ENCODE peak calls at places on chromosome 17, in five cellular contexts. L, V, E, F and H are unnamed samples.

GRCh38 chr17:66426397-66427033 is 124.1 kb downstream of the PRKCA start:
- DNase-seq in L (no peak), E (no peak), F (no peak), V (no peak), H (no peak)

GRCh38 chr17:62179525-62180161 is 114.6 kb upstream of the MED13 start:
- DNase-seq in E (no peak), L (no peak), F (no peak), V (no peak), H (peak)

GRCh38 chr17:78559024-78559423 is 18.2 kb downstream of the DNAH17 start:
- DNase-seq in E (no peak), L (no peak), F (no peak), V (no peak), H (no peak)

GRCh38 chr17:72477529-72477928 is 356.7 kb downstream of the SOX9 start:
- DNase-seq in L (no peak), V (no peak), F (peak), E (no peak), H (no peak)

GRCh38 chr17:70521821-70522256 is 352.5 kb downstream of the KCNJ2 start:
- DNase-seq in L (no peak), E (no peak), V (peak), F (peak), H (no peak)

GRCh38 chr17:10349403-10349802 is 23.4 kb downstream of the MYH13 start:
- DNase-seq in V (no peak), L (no peak), E (no peak), F (no peak), H (no peak)

GRCh38 chr17:79005063-79005861 is 4.3 kb downstream of the CANT1 start:
- DNase-seq in L (no peak), F (peak), V (no peak), E (no peak), H (no peak)

GRCh38 chr17:63626551-63627228 is 4.5 kb downstream of the MAP3K3 start:
- DNase-seq in V (no peak), E (no peak), L (no peak), F (no peak), H (no peak)

GRCh38 chr17:71208111-71208704 is 912.6 kb upstream of the SOX9 start:
- DNase-seq in L (no peak), E (no peak), F (peak), V (no peak), H (no peak)

GRCh38 chr17:78678220-78678554 is 101.0 kb upstream of the DNAH17 start:
- DNase-seq in V (no peak), E (no peak), L (no peak), F (no peak), H (no peak)

GRCh38 chr17:51050291-51051033 is 70.2 kb downstream of the SPAG9 start:
- DNase-seq in L (no peak), E (peak), V (no peak), F (no peak), H (no peak)

GRCh38 chr17:51046527-51047384 is 73.9 kb downstream of the SPAG9 start:
- DNase-seq in E (no peak), F (peak), V (peak), L (no peak), H (peak)

GRCh38 chr17:51045616-51046526 is 74.8 kb downstream of the SPAG9 start:
- DNase-seq in V (no peak), F (no peak), E (no peak), L (no peak), H (no peak)

GRCh38 chr17:51044964-51045363 is 75.7 kb downstream of the SPAG9 start:
- DNase-seq in L (no peak), F (no peak), E (no peak), V (no peak), H (no peak)
- TF ChIP-seq POLR2A in L (no peak), F (no peak), E (no peak), V (no peak), H (no peak)

GRCh38 chr17:7313890-7314718 is 1.1 kb downstream of the GPS2 start:
- DNase-seq in E (no peak), L (peak), V (no peak), F (no peak), H (no peak)

GRCh38 chr17:7313028-7313889 is 1.9 kb downstream of the GPS2 start:
- DNase-seq in F (no peak), E (no peak), V (no peak), L (peak), H (peak)

GRCh38 chr17:7314719-7315569 is at the start of gene GPS2:
- DNase-seq in V (peak), L (peak), F (peak), E (peak), H (peak)

GRCh38 chr17:7311110-7311698 is 3.8 kb downstream of the EIF5A start:
- DNase-seq in F (no peak), L (no peak), V (no peak), E (no peak), H (no peak)

GRCh38 chr17:7312432-7313027 is 2.6 kb downstream of the GPS2 start:
- DNase-seq in L (no peak), E (no peak), F (no peak), V (no peak), H (no peak)
- TF ChIP-seq POLR2A in L (no peak), E (peak), F (no peak), V (no peak), H (no peak)

DNA sequence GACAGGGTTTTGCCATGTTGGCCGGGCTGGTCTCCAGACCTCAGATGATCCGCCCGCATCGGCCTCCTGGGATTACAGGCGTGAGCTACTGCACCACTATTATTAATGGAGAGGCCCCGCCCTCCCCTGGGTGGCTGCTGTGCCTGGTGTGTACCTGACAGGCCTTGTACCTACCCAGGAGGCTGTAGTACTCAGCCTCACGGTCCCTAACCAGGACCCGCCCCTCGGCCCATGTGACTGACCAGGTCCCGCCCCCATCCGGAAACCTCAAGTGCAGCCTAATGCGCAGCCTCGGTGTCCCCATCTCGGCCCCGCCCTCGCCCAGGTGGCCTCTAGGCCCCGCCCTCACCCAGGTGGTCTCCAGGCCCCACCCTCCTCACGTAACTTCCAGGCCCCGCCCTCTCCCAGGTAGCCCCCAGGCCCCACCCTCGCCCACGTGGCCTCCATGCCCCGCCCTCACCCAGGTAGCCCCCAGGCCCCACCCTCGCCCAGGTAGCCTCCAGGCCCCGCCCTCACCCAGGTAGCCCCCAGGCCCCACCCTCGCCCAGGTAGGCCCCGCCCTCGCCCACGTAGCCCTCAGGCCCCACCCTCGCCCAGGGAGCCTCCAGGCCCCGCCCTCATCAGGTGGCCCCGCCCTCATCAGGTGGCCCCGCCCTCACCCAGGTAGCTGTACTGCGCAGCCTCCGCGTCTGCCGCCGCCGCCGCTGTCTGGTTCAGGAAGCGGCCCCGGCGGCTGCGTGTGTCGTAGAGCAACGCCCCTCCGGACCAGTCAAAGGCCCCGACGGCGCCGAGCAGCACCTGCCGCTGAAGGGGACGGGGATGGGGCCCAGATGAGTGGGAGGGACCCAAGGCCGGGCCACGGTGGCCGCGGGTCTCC is 31.0 kb downstream of the HASPIN start:
- DNase-seq in E (peak), L (peak), F (peak), V (no peak), H (no peak)
- TF ChIP-seq POLR2A in E (no peak), L (no peak), F (peak), V (no peak), H (no peak)

GRCh38 chr17:8380049-8380448 is 2.9 kb downstream of the RPL26 start:
- DNase-seq in V (no peak), L (no peak), E (no peak), F (no peak), H (no peak)

GRCh38 chr17:8383143-8383974 is at the start of gene RPL26:
- DNase-seq in V (peak), L (peak), F (peak), E (peak), H (peak)

GRCh38 chr17:8384801-8385335 is 1.9 kb upstream of the RPL26 start:
- DNase-seq in V (no peak), F (no peak), E (no peak), L (no peak), H (peak)

GRCh38 chr17:8382880-8383142 is 182 bp downstream of the RPL26 start:
- DNase-seq in F (no peak), V (no peak), L (no peak), E (no peak), H (no peak)

GRCh38 chr17:8382052-8382879 is 727 bp downstream of the RPL26 start:
- DNase-seq in V (no peak), E (no peak), L (no peak), F (no peak), H (no peak)
- TF ChIP-seq POLR2A in V (no peak), E (no peak), L (peak), F (no peak), H (no peak)